ENCODE peak calls at places on chromosome 17, in nine cellular contexts. One of them, this sample, is unnamed.

GRCh38 chr17:40515491-40516041 is 14.1 kb upstream of the TNS4 start:
- DNase-seq in foreskin fibroblast: no peak
- DNase-seq in NCI-H2081: no peak
- DNase-seq in activated T-cell treated with anti-CD3 and anti-CD28 coated beads for 48 hours: no peak
- DNase-seq in posterior cingulate gyrus: no peak
- DNase-seq in glomerular endothelial cell: no peak
- DNase-seq in astrocyte of the spinal cord: no peak
- DNase-seq in SJSA1: no peak
- DNase-seq in EL: no peak
- DNase-seq in this sample: no peak

GRCh38 chr17:68431661-68432071 is 25.6 kb downstream of the WIPI1 start:
- DNase-seq in foreskin fibroblast: peak
- DNase-seq in NCI-H2081: peak
- DNase-seq in activated T-cell treated with anti-CD3 and anti-CD28 coated beads for 48 hours: peak
- DNase-seq in posterior cingulate gyrus: no peak
- DNase-seq in glomerular endothelial cell: no peak
- DNase-seq in astrocyte of the spinal cord: peak
- DNase-seq in SJSA1: no peak
- DNase-seq in EL: peak
- DNase-seq in this sample: peak

GRCh38 chr17:16463341-16464000 is 28.5 kb downstream of the LRRC75A start:
- DNase-seq in foreskin fibroblast: peak
- DNase-seq in NCI-H2081: no peak
- DNase-seq in activated T-cell treated with anti-CD3 and anti-CD28 coated beads for 48 hours: no peak
- DNase-seq in posterior cingulate gyrus: no peak
- DNase-seq in glomerular endothelial cell: no peak
- DNase-seq in astrocyte of the spinal cord: no peak
- DNase-seq in SJSA1: no peak
- DNase-seq in EL: peak
- DNase-seq in this sample: no peak

GRCh38 chr17:20987511-20987910 is 55.3 kb downstream of the USP22 start:
- DNase-seq in foreskin fibroblast: no peak
- DNase-seq in NCI-H2081: no peak
- DNase-seq in activated T-cell treated with anti-CD3 and anti-CD28 coated beads for 48 hours: no peak
- DNase-seq in posterior cingulate gyrus: no peak
- DNase-seq in glomerular endothelial cell: no peak
- DNase-seq in astrocyte of the spinal cord: no peak
- DNase-seq in SJSA1: no peak
- DNase-seq in EL: no peak
- DNase-seq in this sample: no peak

GRCh38 chr17:50559674-50560184 is 786 bp upstream of the CACNA1G start:
- DNase-seq in foreskin fibroblast: peak
- DNase-seq in NCI-H2081: no peak
- DNase-seq in activated T-cell treated with anti-CD3 and anti-CD28 coated beads for 48 hours: no peak
- DNase-seq in posterior cingulate gyrus: no peak
- DNase-seq in glomerular endothelial cell: no peak
- DNase-seq in astrocyte of the spinal cord: no peak
- DNase-seq in SJSA1: no peak
- DNase-seq in EL: peak
- DNase-seq in this sample: no peak

GRCh38 chr17:71302721-71303549 is 817.9 kb upstream of the SOX9 start:
- DNase-seq in foreskin fibroblast: no peak
- DNase-seq in NCI-H2081: no peak
- DNase-seq in activated T-cell treated with anti-CD3 and anti-CD28 coated beads for 48 hours: no peak
- DNase-seq in posterior cingulate gyrus: no peak
- DNase-seq in glomerular endothelial cell: no peak
- DNase-seq in astrocyte of the spinal cord: no peak
- DNase-seq in SJSA1: no peak
- DNase-seq in EL: peak
- DNase-seq in this sample: no peak

GRCh38 chr17:81871387-81872120 is 417 bp upstream of the ARHGDIA start:
- DNase-seq in foreskin fibroblast: peak
- DNase-seq in NCI-H2081: peak
- DNase-seq in activated T-cell treated with anti-CD3 and anti-CD28 coated beads for 48 hours: peak
- DNase-seq in posterior cingulate gyrus: peak
- DNase-seq in glomerular endothelial cell: no peak
- DNase-seq in astrocyte of the spinal cord: peak
- DNase-seq in SJSA1: peak
- DNase-seq in EL: peak
- DNase-seq in this sample: no peak

GRCh38 chr17:1574697-1575471 is 12.3 kb upstream of the PITPNA start:
- DNase-seq in foreskin fibroblast: no peak
- DNase-seq in NCI-H2081: no peak
- DNase-seq in activated T-cell treated with anti-CD3 and anti-CD28 coated beads for 48 hours: no peak
- DNase-seq in posterior cingulate gyrus: no peak
- DNase-seq in glomerular endothelial cell: no peak
- DNase-seq in astrocyte of the spinal cord: no peak
- DNase-seq in SJSA1: no peak
- DNase-seq in EL: no peak
- DNase-seq in this sample: no peak

GRCh38 chr17:9115446-9116265 is 94.3 kb downstream of the NTN1 start:
- DNase-seq in foreskin fibroblast: peak
- DNase-seq in NCI-H2081: no peak
- DNase-seq in activated T-cell treated with anti-CD3 and anti-CD28 coated beads for 48 hours: peak
- DNase-seq in posterior cingulate gyrus: peak
- DNase-seq in glomerular endothelial cell: no peak
- DNase-seq in astrocyte of the spinal cord: peak
- DNase-seq in SJSA1: peak
- DNase-seq in EL: peak
- DNase-seq in this sample: no peak

GRCh38 chr17:62179525-62180161 is 114.6 kb upstream of the MED13 start:
- DNase-seq in foreskin fibroblast: peak
- DNase-seq in NCI-H2081: no peak
- DNase-seq in activated T-cell treated with anti-CD3 and anti-CD28 coated beads for 48 hours: no peak
- DNase-seq in posterior cingulate gyrus: no peak
- DNase-seq in glomerular endothelial cell: peak
- DNase-seq in astrocyte of the spinal cord: peak
- DNase-seq in SJSA1: peak
- DNase-seq in EL: peak
- DNase-seq in this sample: no peak

GRCh38 chr17:80101946-80102706 is 745 bp downstream of the GAA start:
- DNase-seq in foreskin fibroblast: no peak
- DNase-seq in NCI-H2081: peak
- DNase-seq in activated T-cell treated with anti-CD3 and anti-CD28 coated beads for 48 hours: no peak
- DNase-seq in posterior cingulate gyrus: no peak
- DNase-seq in glomerular endothelial cell: no peak
- DNase-seq in astrocyte of the spinal cord: peak
- DNase-seq in SJSA1: no peak
- DNase-seq in EL: peak
- DNase-seq in this sample: peak

GRCh38 chr17:39209317-39210092 is 9.4 kb downstream of the RPL19 start:
- DNase-seq in foreskin fibroblast: peak
- DNase-seq in NCI-H2081: no peak
- DNase-seq in activated T-cell treated with anti-CD3 and anti-CD28 coated beads for 48 hours: peak
- DNase-seq in posterior cingulate gyrus: peak
- DNase-seq in glomerular endothelial cell: no peak
- DNase-seq in astrocyte of the spinal cord: peak
- DNase-seq in SJSA1: no peak
- DNase-seq in EL: peak
- DNase-seq in this sample: no peak

GRCh38 chr17:29214215-29215146 is 32.2 kb upstream of the CRYBA1 start:
- DNase-seq in foreskin fibroblast: no peak
- DNase-seq in NCI-H2081: no peak
- DNase-seq in activated T-cell treated with anti-CD3 and anti-CD28 coated beads for 48 hours: no peak
- DNase-seq in posterior cingulate gyrus: no peak
- DNase-seq in glomerular endothelial cell: no peak
- DNase-seq in astrocyte of the spinal cord: no peak
- DNase-seq in SJSA1: no peak
- DNase-seq in EL: no peak
- DNase-seq in this sample: no peak

GRCh38 chr17:47847341-47848197 is 3.4 kb downstream of the SP6 start:
- DNase-seq in foreskin fibroblast: no peak
- DNase-seq in NCI-H2081: no peak
- DNase-seq in activated T-cell treated with anti-CD3 and anti-CD28 coated beads for 48 hours: no peak
- DNase-seq in posterior cingulate gyrus: no peak
- DNase-seq in glomerular endothelial cell: no peak
- DNase-seq in astrocyte of the spinal cord: no peak
- DNase-seq in SJSA1: no peak
- DNase-seq in EL: no peak
- DNase-seq in this sample: no peak

This sample was measured in NCI-H1694.